ENCODE peak calls at places on chromosome 13, in nine cellular contexts. One of them, this sample, is unnamed. For H3K4me1, the result is how much of the 10 kb centered on the place peaks cover.

GRCh38 chr13:25037057-25037813 is 58.7 kb upstream of the PABPC3 start:
- DNase-seq in cardiac muscle cell: peak
- DNase-seq in psoas muscle: no peak
- DNase-seq in A549: no peak
- DNase-seq in A673: peak
- DNase-seq in adrenal gland: peak
- DNase-seq in left ventricle myocardium inferior: no peak
- DNase-seq in IMR-90: peak
- DNase-seq in breast epithelium: no peak
- DNase-seq in this sample: peak

GRCh38 chr13:27131202-27131623 is 40.4 kb downstream of the USP12 start:
- DNase-seq in cardiac muscle cell: no peak
- DNase-seq in psoas muscle: no peak
- DNase-seq in A549: no peak
- DNase-seq in A673: no peak
- DNase-seq in adrenal gland: no peak
- DNase-seq in left ventricle myocardium inferior: no peak
- DNase-seq in IMR-90: peak
- DNase-seq in breast epithelium: no peak
- DNase-seq in this sample: peak

GRCh38 chr13:23928985-23929384 is 31.7 kb upstream of the C1QTNF9B start:
- DNase-seq in cardiac muscle cell: no peak
- DNase-seq in psoas muscle: no peak
- DNase-seq in A549: peak
- DNase-seq in A673: peak
- DNase-seq in adrenal gland: no peak
- DNase-seq in left ventricle myocardium inferior: no peak
- DNase-seq in IMR-90: peak
- DNase-seq in breast epithelium: no peak
- DNase-seq in this sample: peak

GRCh38 chr13:95536629-95537241 is 15.8 kb upstream of the CLDN10 start:
- DNase-seq in cardiac muscle cell: peak
- DNase-seq in psoas muscle: no peak
- DNase-seq in A549: no peak
- DNase-seq in A673: peak
- DNase-seq in adrenal gland: no peak
- DNase-seq in left ventricle myocardium inferior: no peak
- DNase-seq in IMR-90: peak
- DNase-seq in breast epithelium: no peak
- DNase-seq in this sample: peak

GRCh38 chr13:31073859-31074718 is 87.6 kb downstream of the HSPH1 start:
- DNase-seq in cardiac muscle cell: no peak
- DNase-seq in psoas muscle: no peak
- DNase-seq in A549: no peak
- DNase-seq in A673: peak
- DNase-seq in adrenal gland: no peak
- DNase-seq in left ventricle myocardium inferior: no peak
- DNase-seq in IMR-90: peak
- DNase-seq in breast epithelium: no peak
- DNase-seq in this sample: peak

GRCh38 chr13:99429670-99430069 is 71.6 kb upstream of the TM9SF2 start:
- DNase-seq in cardiac muscle cell: no peak
- DNase-seq in psoas muscle: no peak
- DNase-seq in A549: no peak
- DNase-seq in A673: no peak
- DNase-seq in adrenal gland: no peak
- DNase-seq in left ventricle myocardium inferior: no peak
- DNase-seq in IMR-90: no peak
- DNase-seq in breast epithelium: no peak
- DNase-seq in this sample: no peak

GRCh38 chr13:95937700-95938320 is 115.4 kb downstream of the UGGT2 start:
- DNase-seq in cardiac muscle cell: no peak
- DNase-seq in psoas muscle: no peak
- DNase-seq in A549: no peak
- DNase-seq in A673: no peak
- DNase-seq in adrenal gland: no peak
- DNase-seq in left ventricle myocardium inferior: no peak
- DNase-seq in IMR-90: no peak
- DNase-seq in breast epithelium: no peak
- DNase-seq in this sample: no peak

GRCh38 chr13:114230117-114230516 is 4.6 kb upstream of the CDC16 start:
- DNase-seq in cardiac muscle cell: no peak
- DNase-seq in psoas muscle: no peak
- DNase-seq in A549: no peak
- DNase-seq in A673: no peak
- DNase-seq in adrenal gland: no peak
- DNase-seq in left ventricle myocardium inferior: no peak
- DNase-seq in IMR-90: peak
- DNase-seq in breast epithelium: no peak
- DNase-seq in this sample: no peak

GRCh38 chr13:98173431-98173921 is 3.6 kb downstream of the RNF113B start:
- DNase-seq in cardiac muscle cell: no peak
- DNase-seq in psoas muscle: peak
- DNase-seq in A549: no peak
- DNase-seq in A673: no peak
- DNase-seq in adrenal gland: peak
- DNase-seq in left ventricle myocardium inferior: no peak
- DNase-seq in IMR-90: peak
- DNase-seq in breast epithelium: no peak
- DNase-seq in this sample: no peak

GRCh38 chr13:25770601-25771000 is 281.2 kb downstream of the SHISA2 start:
- DNase-seq in cardiac muscle cell: no peak
- DNase-seq in psoas muscle: no peak
- DNase-seq in A549: no peak
- DNase-seq in A673: no peak
- DNase-seq in adrenal gland: no peak
- DNase-seq in left ventricle myocardium inferior: no peak
- DNase-seq in IMR-90: no peak
- DNase-seq in breast epithelium: no peak
- DNase-seq in this sample: peak

GRCh38 chr13:104315606-104316005 is 1249.4 kb upstream of the SLC10A2 start:
- DNase-seq in cardiac muscle cell: no peak
- DNase-seq in psoas muscle: no peak
- DNase-seq in A549: no peak
- DNase-seq in A673: no peak
- DNase-seq in adrenal gland: no peak
- DNase-seq in left ventricle myocardium inferior: no peak
- DNase-seq in IMR-90: peak
- DNase-seq in breast epithelium: no peak
- DNase-seq in this sample: peak

GRCh38 chr13:71033026-71033425 is 834.0 kb downstream of the DACH1 start:
- DNase-seq in cardiac muscle cell: no peak
- DNase-seq in psoas muscle: no peak
- DNase-seq in A549: no peak
- DNase-seq in A673: no peak
- DNase-seq in adrenal gland: no peak
- DNase-seq in left ventricle myocardium inferior: no peak
- DNase-seq in IMR-90: no peak
- DNase-seq in breast epithelium: no peak
- DNase-seq in this sample: no peak

GRCh38 chr13:89267734-89268133 is 1596.6 kb downstream of the SLITRK5 start:
- DNase-seq in cardiac muscle cell: no peak
- DNase-seq in psoas muscle: no peak
- DNase-seq in A549: no peak
- DNase-seq in A673: no peak
- DNase-seq in adrenal gland: no peak
- DNase-seq in left ventricle myocardium inferior: no peak
- DNase-seq in IMR-90: no peak
- DNase-seq in breast epithelium: no peak
- DNase-seq in this sample: peak

GRCh38 chr13:30396434-30397075 is 25.7 kb upstream of the UBE2L5 start:
- DNase-seq in cardiac muscle cell: no peak
- DNase-seq in psoas muscle: no peak
- DNase-seq in A549: no peak
- DNase-seq in A673: peak
- DNase-seq in adrenal gland: no peak
- DNase-seq in left ventricle myocardium inferior: no peak
- DNase-seq in IMR-90: peak
- DNase-seq in breast epithelium: no peak
- DNase-seq in this sample: peak

GRCh38 chr13:43195551-43195950 is 172.2 kb downstream of the DNAJC15 start:
- DNase-seq in cardiac muscle cell: no peak
- DNase-seq in psoas muscle: no peak
- DNase-seq in A549: no peak
- DNase-seq in A673: no peak
- DNase-seq in adrenal gland: no peak
- DNase-seq in left ventricle myocardium inferior: no peak
- DNase-seq in IMR-90: no peak
- DNase-seq in breast epithelium: no peak
- DNase-seq in this sample: no peak

GRCh38 chr13:33918199-33918932 is 100.4 kb downstream of the RFC3 start:
- DNase-seq in cardiac muscle cell: peak
- DNase-seq in psoas muscle: peak
- DNase-seq in A549: no peak
- DNase-seq in A673: peak
- DNase-seq in adrenal gland: peak
- DNase-seq in left ventricle myocardium inferior: no peak
- DNase-seq in IMR-90: peak
- DNase-seq in breast epithelium: no peak
- DNase-seq in this sample: peak

GRCh38 chr13:109785141-109785891 is 1.1 kb downstream of the IRS2 start:
- DNase-seq in cardiac muscle cell: peak
- DNase-seq in psoas muscle: peak
- DNase-seq in A549: no peak
- DNase-seq in A673: peak
- DNase-seq in adrenal gland: peak
- DNase-seq in left ventricle myocardium inferior: peak
- DNase-seq in IMR-90: peak
- DNase-seq in breast epithelium: no peak
- DNase-seq in this sample: no peak
- H3K4me1 ChIP-seq in cardiac muscle cell: under half
- H3K4me1 ChIP-seq in psoas muscle: under half
- H3K4me1 ChIP-seq in A549: under half
- H3K4me1 ChIP-seq in A673: under half
- H3K4me1 ChIP-seq in adrenal gland: under half
- H3K4me1 ChIP-seq in left ventricle myocardium inferior: half or more
- H3K4me1 ChIP-seq in IMR-90: under half
- H3K4me1 ChIP-seq in breast epithelium: under half
- H3K4me1 ChIP-seq in this sample: under half

GRCh38 chr13:113208424-113209335 is at the start of gene PCID2:
- DNase-seq in cardiac muscle cell: peak
- DNase-seq in psoas muscle: peak
- DNase-seq in A549: peak
- DNase-seq in A673: peak
- DNase-seq in adrenal gland: peak
- DNase-seq in left ventricle myocardium inferior: peak
- DNase-seq in IMR-90: peak
- DNase-seq in breast epithelium: peak
- DNase-seq in this sample: peak
- TF ChIP-seq CTCF in cardiac muscle cell: no peak
- TF ChIP-seq CTCF in psoas muscle: peak
- TF ChIP-seq CTCF in A549: no peak
- TF ChIP-seq CTCF in A673: no peak
- TF ChIP-seq CTCF in adrenal gland: no peak
- TF ChIP-seq CTCF in left ventricle myocardium inferior: no peak
- TF ChIP-seq CTCF in IMR-90: no peak
- TF ChIP-seq CTCF in breast epithelium: no peak
- TF ChIP-seq CTCF in this sample: no peak

DNA sequence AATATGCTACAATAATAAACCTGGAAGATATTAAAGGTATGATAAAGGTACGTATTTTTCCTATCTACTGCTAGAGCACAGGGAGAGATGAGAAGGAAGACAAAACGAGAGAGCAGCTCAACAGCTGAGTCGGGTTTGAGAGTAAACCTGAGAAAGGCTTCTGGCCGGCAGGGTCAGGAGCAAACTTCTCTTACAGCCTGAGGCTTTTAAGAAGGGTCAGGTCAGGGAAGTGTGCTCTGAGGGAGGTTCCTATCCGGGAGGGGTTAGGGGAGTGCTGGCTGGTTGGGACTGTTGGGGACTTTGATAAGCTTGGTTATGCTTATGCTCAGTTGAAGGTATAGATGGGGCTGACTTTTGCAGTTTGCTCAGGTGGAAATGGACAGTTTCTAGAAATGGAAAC is 77.7 kb upstream of the PRR20A start:
- DNase-seq in cardiac muscle cell: no peak
- DNase-seq in psoas muscle: no peak
- DNase-seq in A549: no peak
- DNase-seq in A673: no peak
- DNase-seq in adrenal gland: no peak
- DNase-seq in left ventricle myocardium inferior: no peak
- DNase-seq in IMR-90: no peak
- DNase-seq in breast epithelium: no peak
- DNase-seq in this sample: no peak
- H3K4me1 ChIP-seq in cardiac muscle cell: under half
- H3K4me1 ChIP-seq in psoas muscle: under half
- H3K4me1 ChIP-seq in A549: under half
- H3K4me1 ChIP-seq in A673: under half
- H3K4me1 ChIP-seq in adrenal gland: under half
- H3K4me1 ChIP-seq in left ventricle myocardium inferior: under half
- H3K4me1 ChIP-seq in IMR-90: under half
- H3K4me1 ChIP-seq in breast epithelium: under half
- H3K4me1 ChIP-seq in this sample: under half

GRCh38 chr13:44800626-44801025 is 188.6 kb downstream of the NUFIP1 start:
- DNase-seq in cardiac muscle cell: peak
- DNase-seq in psoas muscle: no peak
- DNase-seq in A549: no peak
- DNase-seq in A673: no peak
- DNase-seq in adrenal gland: no peak
- DNase-seq in left ventricle myocardium inferior: no peak
- DNase-seq in IMR-90: no peak
- DNase-seq in breast epithelium: no peak
- DNase-seq in this sample: no peak

GRCh38 chr13:44803390-44803789 is 185.9 kb downstream of the NUFIP1 start:
- DNase-seq in cardiac muscle cell: no peak
- DNase-seq in psoas muscle: no peak
- DNase-seq in A549: no peak
- DNase-seq in A673: no peak
- DNase-seq in adrenal gland: no peak
- DNase-seq in left ventricle myocardium inferior: no peak
- DNase-seq in IMR-90: no peak
- DNase-seq in breast epithelium: no peak
- DNase-seq in this sample: no peak

GRCh38 chr13:44797685-44798084 is 191.6 kb downstream of the NUFIP1 start:
- DNase-seq in cardiac muscle cell: no peak
- DNase-seq in psoas muscle: no peak
- DNase-seq in A549: no peak
- DNase-seq in A673: no peak
- DNase-seq in adrenal gland: no peak
- DNase-seq in left ventricle myocardium inferior: no peak
- DNase-seq in IMR-90: no peak
- DNase-seq in breast epithelium: no peak
- DNase-seq in this sample: no peak

GRCh38 chr13:44805623-44806022 is 183.6 kb downstream of the NUFIP1 start:
- DNase-seq in cardiac muscle cell: no peak
- DNase-seq in psoas muscle: no peak
- DNase-seq in A549: no peak
- DNase-seq in A673: no peak
- DNase-seq in adrenal gland: no peak
- DNase-seq in left ventricle myocardium inferior: no peak
- DNase-seq in IMR-90: no peak
- DNase-seq in breast epithelium: no peak
- DNase-seq in this sample: no peak

DNA sequence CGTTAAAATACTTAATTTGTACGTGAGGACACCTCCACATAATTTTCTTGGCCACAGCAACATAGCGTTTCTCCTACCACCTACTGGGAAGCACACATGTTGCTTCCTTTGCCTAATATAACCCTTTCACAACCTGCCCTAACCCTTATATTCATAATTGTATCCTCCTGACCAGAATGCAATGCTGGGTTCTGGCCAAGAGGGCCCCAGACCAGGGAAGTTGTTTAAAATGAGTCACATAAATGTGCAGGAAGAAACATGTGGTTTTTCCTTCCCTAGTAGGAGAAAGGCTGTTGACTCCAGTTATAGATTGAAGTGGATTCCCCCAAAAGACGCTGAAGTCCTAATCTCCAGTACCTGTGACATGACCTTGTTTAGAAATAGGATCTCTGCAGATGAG is 187.3 kb downstream of the NUFIP1 start:
- DNase-seq in cardiac muscle cell: no peak
- DNase-seq in psoas muscle: no peak
- DNase-seq in A549: no peak
- DNase-seq in A673: no peak
- DNase-seq in adrenal gland: no peak
- DNase-seq in left ventricle myocardium inferior: no peak
- DNase-seq in IMR-90: peak
- DNase-seq in breast epithelium: no peak
- DNase-seq in this sample: peak
- TF ChIP-seq CTCF in cardiac muscle cell: no peak
- TF ChIP-seq CTCF in psoas muscle: no peak
- TF ChIP-seq CTCF in A549: no peak
- TF ChIP-seq CTCF in A673: no peak
- TF ChIP-seq CTCF in adrenal gland: no peak
- TF ChIP-seq CTCF in left ventricle myocardium inferior: no peak
- TF ChIP-seq CTCF in IMR-90: no peak
- TF ChIP-seq CTCF in breast epithelium: no peak
- TF ChIP-seq CTCF in this sample: peak